ENCODE peak calls at places on chromosome 16, in four cellular contexts. W, J, V and Y are unnamed samples.

GRCh38 chr16:29678691-29679267 is at the start of gene QPRT:
- DNase-seq in V (peak; percentile 94), J (peak; percentile 81), W (no peak), Y (no peak)

GRCh38 chr16:11139624-11140375 is 116.2 kb downstream of the SOCS1 start:
- DNase-seq in J (no peak), V (no peak), W (peak; percentile 13), Y (no peak)

GRCh38 chr16:2775765-2776499 is 1.1 kb downstream of the ELOB start:
- DNase-seq in W (no peak), V (no peak), J (no peak), Y (no peak)

GRCh38 chr16:50884066-50884860 is 142.4 kb downstream of the CYLD start:
- DNase-seq in W (no peak), J (no peak), V (no peak), Y (no peak)

GRCh38 chr16:4324871-4325740 is 9.2 kb downstream of the GLIS2 start:
- DNase-seq in W (no peak), V (no peak), J (no peak), Y (no peak)

GRCh38 chr16:82694239-82694874 is 67.6 kb downstream of the CDH13 start:
- DNase-seq in W (no peak), J (no peak), V (no peak), Y (no peak)

GRCh38 chr16:89402962-89403361 is 87.4 kb downstream of the ANKRD11 start:
- DNase-seq in V (no peak), W (no peak), J (no peak), Y (no peak)

GRCh38 chr16:27892879-27893278 is 170.6 kb downstream of the GSG1L start:
- DNase-seq in V (no peak), W (peak; percentile 6), J (peak; percentile 27), Y (no peak)

GRCh38 chr16:46649571-46649970 is 28.4 kb upstream of the SHCBP1 start:
- DNase-seq in V (no peak), J (no peak), W (no peak), Y (no peak)

GRCh38 chr16:765971-766819 is 5.7 kb downstream of the MSLN start:
- DNase-seq in J (no peak), W (no peak), V (no peak), Y (no peak)

GRCh38 chr16:67708368-67708771 is 10.7 kb downstream of the GFOD2 start:
- DNase-seq in W (no peak), J (no peak), V (no peak), Y (no peak)

GRCh38 chr16:16143038-16143763 is 80.1 kb downstream of the ABCC6 start:
- DNase-seq in W (no peak), J (no peak), V (peak; percentile 32), Y (no peak)
- TF ChIP-seq ZNF274 in W (no peak), J (no peak), V (no peak), Y (no peak)

DNA sequence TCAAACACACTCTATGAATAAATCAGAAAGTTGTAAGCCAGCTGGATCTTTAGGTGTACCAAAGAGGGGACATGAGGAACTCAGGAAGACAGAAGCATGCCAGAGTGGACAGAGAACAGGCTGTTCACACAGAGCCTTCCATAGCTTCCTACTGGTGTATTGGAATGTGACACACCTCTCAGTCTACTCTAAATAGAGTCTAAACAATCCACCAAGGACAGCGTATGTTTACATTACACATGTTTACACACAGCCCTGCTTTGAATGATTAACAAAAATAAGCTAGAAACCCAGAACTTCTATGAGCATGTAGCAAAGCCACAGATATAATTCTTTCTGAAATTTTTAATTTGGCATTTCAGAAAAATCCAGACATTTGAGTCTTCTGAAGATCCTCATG is 1279.0 kb upstream of the CDH8 start:
- DNase-seq in V (no peak), J (no peak), W (no peak), Y (no peak)
- TF ChIP-seq ZNF274 in V (no peak), J (no peak), W (no peak), Y (no peak)

DNA sequence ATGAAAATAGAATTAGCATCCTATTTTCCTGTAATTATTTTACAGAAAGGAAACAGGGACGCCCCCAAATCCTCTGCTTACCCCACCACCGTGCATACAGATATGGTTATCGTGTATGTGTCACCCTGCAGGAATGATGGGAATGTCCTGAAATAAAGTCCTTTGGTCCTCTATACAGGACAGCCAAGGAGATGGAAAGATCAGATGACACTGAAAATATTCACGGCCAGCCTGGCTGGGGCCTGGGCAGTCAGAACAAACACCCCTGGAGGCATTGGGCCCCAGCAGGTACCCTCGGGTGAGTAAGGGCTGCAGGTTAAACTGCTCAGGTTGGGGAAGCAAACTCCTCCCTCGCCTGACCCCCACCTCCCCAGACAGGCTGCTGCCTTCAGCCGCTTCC is 368.0 kb downstream of the FOXL1 start:
- DNase-seq in J (peak; percentile 25), W (no peak), V (no peak), Y (no peak)
- TF ChIP-seq ZNF274 in J (no peak), W (no peak), V (no peak), Y (no peak)

GRCh38 chr16:79299154-79299799 is 301.3 kb downstream of the MAF start:
- DNase-seq in J (peak; percentile 68), W (no peak), V (peak; percentile 95), Y (no peak)

GRCh38 chr16:79296491-79296890 is 304.0 kb downstream of the MAF start:
- DNase-seq in V (no peak), W (no peak), J (no peak), Y (no peak)

GRCh38 chr16:79298476-79299153 is 301.9 kb downstream of the MAF start:
- DNase-seq in V (no peak), W (no peak), J (no peak), Y (no peak)

GRCh38 chr16:79297297-79297696 is 303.2 kb downstream of the MAF start:
- DNase-seq in W (no peak), V (no peak), J (no peak), Y (no peak)

GRCh38 chr16:79297805-79298204 is 302.7 kb downstream of the MAF start:
- DNase-seq in J (no peak), V (no peak), W (no peak), Y (no peak)
- TF ChIP-seq ZNF274 in J (no peak), V (no peak), W (no peak), Y (no peak)

DNA sequence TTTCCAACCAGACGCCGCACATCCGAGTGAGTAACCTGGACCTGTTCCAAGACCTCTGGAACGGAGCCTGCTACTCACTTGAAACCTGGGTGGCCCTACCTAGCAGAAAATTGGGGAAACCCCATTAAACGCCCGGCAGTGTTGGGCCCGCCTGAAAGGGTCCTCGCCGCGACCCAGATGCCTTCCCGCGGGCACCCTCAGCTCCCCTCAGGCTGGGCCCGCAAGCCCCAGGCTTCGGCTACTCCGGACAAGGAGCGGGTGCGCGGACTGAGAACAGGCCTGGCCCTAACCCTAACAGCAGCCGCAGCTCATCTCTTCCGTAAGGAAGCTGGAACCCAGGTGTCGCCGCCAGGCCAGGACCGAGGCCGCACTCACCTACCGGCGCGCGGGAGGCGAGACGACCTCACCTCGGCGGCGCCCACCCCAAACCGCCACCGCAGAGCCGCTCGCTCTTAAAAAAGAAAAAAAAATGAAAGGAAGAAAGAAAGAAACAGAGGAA is 344 bp downstream of the PSME3IP1 start:
- DNase-seq in W (no peak), J (no peak), V (peak; percentile 8), Y (no peak)
- TF ChIP-seq ZNF274 in W (no peak), J (no peak), V (no peak), Y (no peak)

GRCh38 chr16:13779676-13780075 is 140.3 kb upstream of the ERCC4 start:
- DNase-seq in V (no peak), W (no peak), J (no peak), Y (no peak)
- TF ChIP-seq ZNF274 in V (no peak), W (no peak), J (no peak), Y (no peak)

GRCh38 chr16:57826706-57827625 is 24.7 kb upstream of the KIFC3 start:
- DNase-seq in J (no peak), W (no peak), V (no peak), Y (no peak)

GRCh38 chr16:57826040-57826434 is 23.7 kb upstream of the KIFC3 start:
- DNase-seq in V (no peak), J (no peak), W (no peak), Y (no peak)

GRCh38 chr16:57830890-57831484 is 28.7 kb upstream of the KIFC3 start:
- DNase-seq in J (no peak), W (no peak), V (no peak), Y (no peak)

GRCh38 chr16:57829969-57830360 is 27.7 kb upstream of the KIFC3 start:
- DNase-seq in W (no peak), V (no peak), J (no peak), Y (no peak)

GRCh38 chr16:57828272-57829161 is 26.2 kb upstream of the KIFC3 start:
- DNase-seq in W (no peak), J (no peak), V (no peak), Y (no peak)
- TF ChIP-seq ZNF274 in W (no peak), J (no peak), V (no peak), Y (no peak)

GRCh38 chr16:80007216-80007615 is 406.7 kb upstream of the MAF start:
- DNase-seq in W (no peak), V (no peak), J (no peak), Y (no peak)
- TF ChIP-seq ZNF274 in W (no peak), V (no peak), J (no peak), Y (no peak)

GRCh38 chr16:21602785-21603184 is 3.4 kb downstream of the METTL9 start:
- DNase-seq in J (no peak), W (no peak), V (no peak), Y (no peak)

GRCh38 chr16:21598676-21599157 is 660 bp upstream of the METTL9 start:
- DNase-seq in V (no peak), W (no peak), J (no peak), Y (no peak)

GRCh38 chr16:21599158-21599993 is at the start of gene METTL9:
- DNase-seq in J (peak; percentile 89), V (peak; percentile 97), W (peak; percentile 61), Y (peak; percentile 73)

GRCh38 chr16:21597571-21598030 is 1.8 kb upstream of the METTL9 start:
- DNase-seq in W (no peak), J (no peak), V (no peak), Y (no peak)

DNA sequence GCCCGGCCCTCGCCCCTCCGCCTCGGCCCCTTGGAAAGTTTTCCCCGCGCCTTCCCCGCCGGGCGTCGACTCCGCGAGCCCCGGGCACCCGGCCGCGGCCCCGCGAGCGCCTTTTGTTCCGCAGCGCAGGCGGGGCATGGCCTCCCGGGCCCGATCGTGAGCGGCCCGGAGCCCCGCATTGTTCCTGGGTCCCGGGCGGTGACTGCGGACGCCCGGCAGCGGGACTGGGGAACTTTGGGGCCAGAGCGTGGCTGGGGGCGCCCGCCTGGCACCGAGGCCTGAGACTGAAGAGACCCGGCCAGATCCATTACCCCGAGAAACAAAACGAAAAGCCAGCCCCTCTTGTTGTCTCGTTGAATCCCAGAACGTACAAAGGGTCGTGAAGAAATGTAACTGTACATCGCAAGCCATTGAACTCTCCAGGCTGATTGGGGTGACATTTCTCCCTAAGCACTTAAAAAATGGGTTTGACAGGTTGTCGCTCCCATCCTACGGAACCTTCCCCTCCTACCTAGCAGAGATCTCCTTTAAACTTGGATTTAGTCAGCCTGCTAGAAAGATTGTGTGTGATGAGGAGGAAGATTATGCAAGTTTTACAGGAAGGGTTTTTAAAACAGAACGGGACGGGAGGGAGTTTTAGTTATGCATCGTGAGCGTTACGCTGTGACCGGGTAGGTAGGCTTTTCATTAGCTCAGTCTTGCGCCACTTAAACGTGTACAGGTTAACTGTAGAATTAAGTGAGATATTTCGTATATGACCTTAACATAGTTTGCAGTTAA is 807 bp downstream of the METTL9 start:
- DNase-seq in W (no peak), J (no peak), V (no peak), Y (peak; percentile 17)
- TF ChIP-seq ZNF274 in W (no peak), J (no peak), V (no peak), Y (no peak)

GRCh38 chr16:87694441-87695125 is 71.2 kb downstream of the KLHDC4 start:
- DNase-seq in V (no peak), W (no peak), J (no peak), Y (no peak)
- TF ChIP-seq ZNF274 in V (no peak), W (no peak), J (no peak), Y (no peak)